ENCODE peak calls at places on chromosomes 7 and 10, in four cellular contexts. D is astrocyte of the cerebellum, C is anterior cingulate cortex, G is choroid plexus epithelial cell. T is an unnamed sample.

GRCh38 chr10:110260746-110261477 is 43.8 kb downstream of the SMNDC1 start:
- DNase-seq in D (peak), C (no peak), G (peak), T (peak)

GRCh38 chr10:42997849-42998165 is 79.1 kb upstream of the RET start:
- DNase-seq in G (no peak), C (no peak), D (no peak), T (no peak)

GRCh38 chr7:48402721-48403120 is 231.5 kb downstream of the ABCA13 start:
- DNase-seq in G (no peak), D (no peak), C (no peak), T (no peak)

GRCh38 chr10:128633864-128634541 is 507.8 kb upstream of the MKI67 start:
- DNase-seq in D (peak), C (no peak), G (no peak), T (no peak)

GRCh38 chr7:82257118-82257695 is 186.4 kb downstream of the CACNA2D1 start:
- DNase-seq in D (no peak), C (no peak), G (no peak), T (no peak)

GRCh38 chr7:32479574-32480200 is 10.5 kb downstream of the LSM5 start:
- DNase-seq in C (no peak), G (peak), D (no peak), T (no peak)

GRCh38 chr10:63666836-63667383 is 145.7 kb downstream of the REEP3 start:
- DNase-seq in G (peak), D (peak), C (no peak), T (peak)

GRCh38 chr10:62582098-62582705 is 208.0 kb downstream of the ZNF365 start:
- DNase-seq in G (peak), D (no peak), C (no peak), T (no peak)

GRCh38 chr7:4837041-4837813 is 24.6 kb downstream of the PAPOLB start:
- DNase-seq in C (no peak), G (peak), D (no peak), T (no peak)

GRCh38 chr7:17558558-17559332 is 260.3 kb downstream of the AHR start:
- DNase-seq in G (no peak), C (no peak), D (no peak), T (no peak)

GRCh38 chr10:7153750-7154149 is 257.1 kb downstream of the SFMBT2 start:
- DNase-seq in C (no peak), D (no peak), G (peak), T (no peak)

GRCh38 chr10:21315321-21316220 is 209.9 kb downstream of the SKIDA1 start:
- DNase-seq in C (no peak), D (peak), G (peak), T (peak)

GRCh38 chr7:78769551-78770101 is 683.8 kb downstream of the MAGI2 start:
- DNase-seq in G (peak), C (no peak), D (no peak), T (no peak)

GRCh38 chr7:33278095-33278494 is 148.7 kb downstream of the BBS9 start:
- DNase-seq in D (no peak), G (no peak), C (no peak), T (no peak)